ENCODE peak calls at places on chromosome 5, in five cellular contexts. One of them, this sample, is unnamed.
A peak's percentile ranks its signal among the peaks of the same experiment; 100 is the strongest.

GRCh38 chr5:132258102-132259060 is 885 bp downstream of the PDLIM4 start:
- DNase-seq in adrenal gland: no peak
- DNase-seq in lower lobe of right lung: no peak
- DNase-seq in heart right ventricle: peak; percentile 13
- DNase-seq in A549: no peak
- DNase-seq in this sample: no peak

GRCh38 chr5:125083932-125084331 is 337.5 kb upstream of the ZNF608 start:
- DNase-seq in lower lobe of right lung: no peak
- DNase-seq in A549: no peak
- DNase-seq in heart right ventricle: no peak
- DNase-seq in adrenal gland: no peak
- DNase-seq in this sample: no peak

GRCh38 chr5:104146652-104147051 is 584.1 kb upstream of the NUDT12 start:
- DNase-seq in adrenal gland: no peak
- DNase-seq in heart right ventricle: no peak
- DNase-seq in A549: no peak
- DNase-seq in lower lobe of right lung: no peak
- DNase-seq in this sample: no peak

GRCh38 chr5:37786855-37787254 is 53.0 kb downstream of the GDNF start:
- DNase-seq in A549: no peak
- DNase-seq in adrenal gland: peak; percentile 43
- DNase-seq in heart right ventricle: no peak
- DNase-seq in lower lobe of right lung: no peak
- DNase-seq in this sample: no peak

GRCh38 chr5:147554285-147554817 is 44.5 kb upstream of the DPYSL3 start:
- DNase-seq in A549: no peak
- DNase-seq in heart right ventricle: peak; percentile 13
- DNase-seq in lower lobe of right lung: no peak
- DNase-seq in adrenal gland: no peak
- DNase-seq in this sample: no peak

GRCh38 chr5:2587189-2588031 is 164.1 kb downstream of the IRX2 start:
- DNase-seq in heart right ventricle: no peak
- DNase-seq in lower lobe of right lung: no peak
- DNase-seq in adrenal gland: no peak
- DNase-seq in A549: no peak
- DNase-seq in this sample: no peak

GRCh38 chr5:169893586-169893985 is 86.7 kb downstream of the INSYN2B start:
- DNase-seq in heart right ventricle: no peak
- DNase-seq in lower lobe of right lung: no peak
- DNase-seq in A549: no peak
- DNase-seq in adrenal gland: no peak
- DNase-seq in this sample: no peak

GRCh38 chr5:155936520-155937406 is 390.2 kb upstream of the SGCD start:
- DNase-seq in A549: no peak
- DNase-seq in lower lobe of right lung: no peak
- DNase-seq in heart right ventricle: no peak
- DNase-seq in adrenal gland: no peak
- DNase-seq in this sample: peak; percentile 16

GRCh38 chr5:130545291-130545690 is 619.8 kb downstream of the HINT1 start:
- DNase-seq in A549: no peak
- DNase-seq in lower lobe of right lung: no peak
- DNase-seq in heart right ventricle: no peak
- DNase-seq in adrenal gland: no peak
- DNase-seq in this sample: no peak

GRCh38 chr5:125409101-125409495 is 662.7 kb upstream of the ZNF608 start:
- DNase-seq in heart right ventricle: no peak
- DNase-seq in adrenal gland: no peak
- DNase-seq in A549: no peak
- DNase-seq in lower lobe of right lung: no peak
- DNase-seq in this sample: no peak

GRCh38 chr5:32298056-32298420 is 14.7 kb downstream of the MTMR12 start:
- DNase-seq in heart right ventricle: no peak
- DNase-seq in lower lobe of right lung: no peak
- DNase-seq in A549: no peak
- DNase-seq in adrenal gland: no peak
- DNase-seq in this sample: no peak

GRCh38 chr5:28234356-28234968 is 1196.1 kb upstream of the CDH9 start:
- DNase-seq in heart right ventricle: no peak
- DNase-seq in adrenal gland: no peak
- DNase-seq in lower lobe of right lung: no peak
- DNase-seq in A549: no peak
- DNase-seq in this sample: no peak

GRCh38 chr5:73909474-73909873 is 283.5 kb downstream of the ARHGEF28 start:
- DNase-seq in adrenal gland: no peak
- DNase-seq in A549: no peak
- DNase-seq in lower lobe of right lung: no peak
- DNase-seq in heart right ventricle: no peak
- DNase-seq in this sample: peak; percentile 60

GRCh38 chr5:42021923-42022322 is 96.8 kb downstream of the FBXO4 start:
- DNase-seq in adrenal gland: no peak
- DNase-seq in A549: no peak
- DNase-seq in lower lobe of right lung: no peak
- DNase-seq in heart right ventricle: no peak
- DNase-seq in this sample: no peak

GRCh38 chr5:66306105-66306843 is 162.2 kb downstream of the SREK1 start:
- DNase-seq in lower lobe of right lung: no peak
- DNase-seq in A549: peak; percentile 77
- DNase-seq in heart right ventricle: peak; percentile 46
- DNase-seq in adrenal gland: peak; percentile 63
- DNase-seq in this sample: peak; percentile 57

GRCh38 chr5:142455856-142456255 is 131.0 kb upstream of the SPRY4 start:
- DNase-seq in lower lobe of right lung: no peak
- DNase-seq in A549: no peak
- DNase-seq in heart right ventricle: no peak
- DNase-seq in adrenal gland: no peak
- DNase-seq in this sample: no peak

GRCh38 chr5:124436294-124436693 is 310.1 kb downstream of the ZNF608 start:
- DNase-seq in heart right ventricle: no peak
- DNase-seq in A549: no peak
- DNase-seq in adrenal gland: no peak
- DNase-seq in lower lobe of right lung: no peak
- DNase-seq in this sample: no peak

GRCh38 chr5:107672212-107673105 is 1.7 kb upstream of the EFNA5 start:
- DNase-seq in A549: peak; percentile 93
- DNase-seq in adrenal gland: peak; percentile 75
- DNase-seq in heart right ventricle: peak; percentile 72
- DNase-seq in lower lobe of right lung: peak; percentile 87
- DNase-seq in this sample: peak; percentile 76

GRCh38 chr5:112689510-112689909 is 48.2 kb upstream of the APC start:
- DNase-seq in A549: no peak
- DNase-seq in adrenal gland: peak; percentile 34
- DNase-seq in lower lobe of right lung: no peak
- DNase-seq in heart right ventricle: no peak
- DNase-seq in this sample: no peak

GRCh38 chr5:147437161-147437596 is 72.7 kb downstream of the DPYSL3 start:
- DNase-seq in A549: no peak
- DNase-seq in lower lobe of right lung: no peak
- DNase-seq in adrenal gland: no peak
- DNase-seq in heart right ventricle: no peak
- DNase-seq in this sample: no peak

GRCh38 chr5:157828031-157828948 is 30.7 kb downstream of the CLINT1 start:
- DNase-seq in adrenal gland: no peak
- DNase-seq in A549: no peak
- DNase-seq in heart right ventricle: no peak
- DNase-seq in lower lobe of right lung: no peak
- DNase-seq in this sample: no peak
- H3K4me3 ChIP-seq in adrenal gland: no peak overlapping the region
- H3K4me3 ChIP-seq in A549: no peak overlapping the region
- H3K4me3 ChIP-seq in heart right ventricle: no peak overlapping the region
- H3K4me3 ChIP-seq in lower lobe of right lung: no peak overlapping the region
- H3K4me3 ChIP-seq in this sample: no peak overlapping the region

DNA sequence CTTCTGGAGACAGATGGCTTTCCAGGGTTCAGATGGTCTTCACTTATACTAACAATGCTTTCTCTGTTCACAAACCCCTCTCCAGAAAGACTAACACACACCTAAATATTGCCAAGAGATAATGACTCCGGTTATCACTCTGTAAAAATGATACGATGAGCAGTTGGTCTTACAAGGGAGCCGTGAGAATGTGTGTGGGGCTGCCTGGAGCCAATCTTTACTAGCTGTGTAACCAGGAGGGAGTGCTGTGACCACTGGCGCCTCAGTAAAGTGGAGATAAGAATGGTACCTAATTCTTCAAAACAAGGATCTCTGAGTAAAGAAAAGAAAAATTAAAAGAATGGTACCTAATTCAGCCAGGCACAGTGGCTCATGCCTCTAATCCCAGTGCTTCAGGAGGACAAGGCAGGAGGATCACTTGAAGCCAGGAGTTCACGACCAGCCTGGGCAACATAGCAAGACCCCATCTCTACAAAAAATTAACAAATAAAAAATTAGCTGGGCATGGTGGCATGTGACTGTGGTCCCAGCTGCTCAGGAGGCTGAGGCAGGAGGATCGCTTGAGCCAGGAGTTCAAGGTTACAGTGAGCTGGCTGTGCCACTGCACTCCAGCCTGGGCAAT is 39.9 kb upstream of the IL17B start:
- DNase-seq in A549: no peak
- DNase-seq in adrenal gland: no peak
- DNase-seq in lower lobe of right lung: no peak
- DNase-seq in heart right ventricle: no peak
- DNase-seq in this sample: no peak
- H3K4me3 ChIP-seq in A549: no peak overlapping the region
- H3K4me3 ChIP-seq in adrenal gland: no peak overlapping the region
- H3K4me3 ChIP-seq in lower lobe of right lung: peak overlapping the region; percentile 7
- H3K4me3 ChIP-seq in heart right ventricle: no peak overlapping the region
- H3K4me3 ChIP-seq in this sample: no peak overlapping the region

DNA sequence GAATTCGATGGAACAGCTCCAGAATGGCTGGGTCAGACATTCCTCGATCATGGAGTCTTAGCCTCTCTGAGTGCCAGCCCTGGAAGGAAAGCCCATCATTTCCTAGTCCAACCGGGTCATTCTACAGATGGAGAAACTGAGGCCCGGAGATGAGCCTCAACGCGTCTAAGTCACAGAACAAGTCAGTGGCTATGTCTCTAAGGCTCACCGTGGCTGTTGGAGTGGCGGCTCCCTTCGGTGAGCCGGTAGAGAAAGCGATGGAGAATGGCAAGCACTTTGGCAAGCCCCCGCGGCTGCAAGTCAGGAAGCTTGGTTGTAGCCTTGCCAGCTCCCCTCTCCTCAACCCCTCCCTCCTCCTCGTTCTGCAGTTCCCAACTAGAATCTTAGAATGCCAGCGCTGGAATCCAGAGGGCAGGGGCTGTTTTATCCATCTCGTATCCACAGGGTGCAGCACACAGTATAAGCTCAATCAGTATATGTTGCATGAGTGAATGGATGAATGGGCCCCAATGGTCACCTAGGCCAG is 428 bp upstream of the ARSI start:
- DNase-seq in A549: no peak
- DNase-seq in lower lobe of right lung: no peak
- DNase-seq in heart right ventricle: no peak
- DNase-seq in adrenal gland: no peak
- DNase-seq in this sample: no peak
- H3K4me3 ChIP-seq in A549: peak overlapping the region; percentile 58
- H3K4me3 ChIP-seq in lower lobe of right lung: peak overlapping the region; percentile 49
- H3K4me3 ChIP-seq in heart right ventricle: peak overlapping the region; percentile 43
- H3K4me3 ChIP-seq in adrenal gland: no peak overlapping the region
- H3K4me3 ChIP-seq in this sample: peak overlapping the region; percentile 54

GRCh38 chr5:14421851-14422250 is 159.7 kb upstream of the OTULINL start:
- DNase-seq in A549: no peak
- DNase-seq in heart right ventricle: no peak
- DNase-seq in lower lobe of right lung: no peak
- DNase-seq in adrenal gland: no peak
- DNase-seq in this sample: no peak
- H3K4me3 ChIP-seq in A549: no peak overlapping the region
- H3K4me3 ChIP-seq in heart right ventricle: no peak overlapping the region
- H3K4me3 ChIP-seq in lower lobe of right lung: no peak overlapping the region
- H3K4me3 ChIP-seq in adrenal gland: no peak overlapping the region
- H3K4me3 ChIP-seq in this sample: no peak overlapping the region

DNA sequence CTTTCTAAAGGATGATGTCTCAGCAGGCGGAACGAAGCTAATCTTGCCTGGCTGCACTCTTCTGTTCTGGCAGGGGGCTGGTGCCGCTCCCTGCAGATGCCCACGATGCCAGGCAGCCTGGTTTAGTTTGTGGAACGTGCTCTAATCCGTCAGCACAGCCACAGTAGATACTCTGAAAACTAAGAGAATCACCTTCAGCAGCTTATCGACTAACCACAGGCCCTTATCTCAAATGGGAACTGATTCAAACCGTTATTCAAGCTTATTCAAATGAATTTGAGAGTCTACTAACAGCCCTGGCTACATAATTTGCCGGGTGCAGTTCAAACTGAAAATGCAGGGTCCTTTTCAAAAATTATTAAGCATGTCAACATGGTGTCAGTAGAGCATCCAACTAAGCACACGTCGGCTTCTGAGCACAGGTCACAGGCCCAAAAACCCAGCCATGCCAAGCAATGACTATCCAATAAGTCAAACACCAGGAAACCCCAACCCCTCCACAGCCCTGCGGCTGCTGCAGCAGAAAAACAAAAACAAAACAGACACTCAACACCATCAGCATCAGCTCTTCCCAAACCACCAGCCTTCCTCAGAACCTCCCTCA is 246.7 kb upstream of the ANKRD55 start:
- DNase-seq in adrenal gland: peak; percentile 23
- DNase-seq in heart right ventricle: no peak
- DNase-seq in A549: no peak
- DNase-seq in lower lobe of right lung: no peak
- DNase-seq in this sample: no peak
- H3K4me3 ChIP-seq in adrenal gland: no peak overlapping the region
- H3K4me3 ChIP-seq in heart right ventricle: peak overlapping the region; percentile 68
- H3K4me3 ChIP-seq in A549: no peak overlapping the region
- H3K4me3 ChIP-seq in lower lobe of right lung: peak overlapping the region; percentile 67
- H3K4me3 ChIP-seq in this sample: peak overlapping the region; percentile 68

GRCh38 chr5:115962239-115962564 is at the start of gene LVRN:
- DNase-seq in heart right ventricle: no peak
- DNase-seq in adrenal gland: no peak
- DNase-seq in A549: no peak
- DNase-seq in lower lobe of right lung: no peak
- DNase-seq in this sample: no peak

GRCh38 chr5:115962565-115963402 is 509 bp downstream of the LVRN start:
- DNase-seq in heart right ventricle: no peak
- DNase-seq in lower lobe of right lung: peak; percentile 45
- DNase-seq in adrenal gland: peak; percentile 19
- DNase-seq in A549: no peak
- DNase-seq in this sample: no peak

GRCh38 chr5:115963566-115963965 is 1.3 kb downstream of the LVRN start:
- DNase-seq in heart right ventricle: no peak
- DNase-seq in adrenal gland: no peak
- DNase-seq in lower lobe of right lung: no peak
- DNase-seq in A549: no peak
- DNase-seq in this sample: no peak

GRCh38 chr5:115956957-115957356 is 5.3 kb upstream of the LVRN start:
- DNase-seq in heart right ventricle: no peak
- DNase-seq in A549: no peak
- DNase-seq in adrenal gland: no peak
- DNase-seq in lower lobe of right lung: no peak
- DNase-seq in this sample: no peak

GRCh38 chr5:115961413-115962238 is 649 bp upstream of the LVRN start:
- DNase-seq in adrenal gland: no peak
- DNase-seq in lower lobe of right lung: no peak
- DNase-seq in A549: no peak
- DNase-seq in heart right ventricle: no peak
- DNase-seq in this sample: no peak
- H3K4me3 ChIP-seq in adrenal gland: no peak overlapping the region
- H3K4me3 ChIP-seq in lower lobe of right lung: no peak overlapping the region
- H3K4me3 ChIP-seq in A549: no peak overlapping the region
- H3K4me3 ChIP-seq in heart right ventricle: peak overlapping the region; percentile 46
- H3K4me3 ChIP-seq in this sample: no peak overlapping the region

This sample was measured in heart left ventricle.